ENCODE peak calls at places on chromosomes 13 and 19, in six cellular contexts. V is erythroblast; I is T-cell; P is tibial artery; X is AG09319; F is CD4-positive, alpha-beta memory T cell. J is an unnamed sample.

GRCh38 chr13:114230575-114230974 is 4.1 kb upstream of the CDC16 start:
- DNase-seq in V (no peak), I (no peak), P (no peak), X (no peak), F (no peak), J (no peak)

GRCh38 chr13:52949744-52950143 is 78.9 kb upstream of the OLFM4 start:
- DNase-seq in V (no peak), I (no peak), P (no peak), X (no peak), F (no peak), J (no peak)

GRCh38 chr13:46295531-46296464 is 84.1 kb downstream of the LRRC63 start:
- DNase-seq in V (peak), I (peak), P (no peak), X (peak), F (peak), J (peak)

GRCh38 chr13:110777251-110777820 is 63.8 kb downstream of the ING1 start:
- DNase-seq in V (no peak), I (no peak), P (no peak), X (no peak), F (no peak), J (no peak)

GRCh38 chr13:112917056-112917664 is 51.9 kb upstream of the MCF2L start:
- DNase-seq in V (no peak), I (no peak), P (no peak), X (no peak), F (no peak), J (no peak)

GRCh38 chr19:2249010-2249866 is at the start of gene AMH:
- DNase-seq in V (no peak), I (no peak), P (no peak), X (no peak), F (no peak), J (no peak)

GRCh38 chr19:1487576-1488281 is 2.4 kb downstream of the PCSK4 start:
- DNase-seq in V (no peak), I (no peak), P (no peak), X (no peak), F (no peak), J (no peak)

GRCh38 chr13:79658333-79658975 is 177.5 kb downstream of the NDFIP2 start:
- DNase-seq in V (no peak), I (no peak), P (no peak), X (no peak), F (no peak), J (no peak)

GRCh38 chr13:109256866-109257760 is 529.3 kb downstream of the IRS2 start:
- DNase-seq in V (no peak), I (no peak), P (no peak), X (peak), F (no peak), J (no peak)

GRCh38 chr13:42926043-42926442 is 66.0 kb downstream of the EPSTI1 start:
- DNase-seq in V (no peak), I (no peak), P (no peak), X (no peak), F (no peak), J (no peak)

GRCh38 chr13:85970727-85971126 is 171.5 kb upstream of the SLITRK6 start:
- DNase-seq in V (no peak), I (no peak), P (no peak), X (no peak), F (no peak), J (peak)